ENCODE peak calls at places on chromosome 11, in five cellular contexts. W, D, K, A and S are unnamed samples.

GRCh38 chr11:14015711-14016110 is 53.2 kb downstream of the SPON1 start:
- DNase-seq in W (no peak), D (peak), K (no peak), A (no peak), S (no peak)

GRCh38 chr11:18705651-18706281 is 7.2 kb downstream of the TMEM86A start:
- DNase-seq in W (no peak), D (no peak), K (no peak), A (no peak), S (no peak)

GRCh38 chr11:126344291-126344970 is 11.1 kb upstream of the ST3GAL4 start:
- DNase-seq in W (no peak), D (no peak), K (no peak), A (no peak), S (no peak)

GRCh38 chr11:33899383-33900037 is 7.6 kb upstream of the LMO2 start:
- DNase-seq in W (no peak), D (peak), K (peak), A (no peak), S (no peak)

GRCh38 chr11:112697779-112698178 is 263.4 kb upstream of the NCAM1 start:
- DNase-seq in W (no peak), D (no peak), K (no peak), A (no peak), S (no peak)

GRCh38 chr11:18010271-18010670 is 2.6 kb downstream of the SERGEF start:
- DNase-seq in W (no peak), D (no peak), K (no peak), A (no peak), S (no peak)

GRCh38 chr11:10727259-10727851 is 23.7 kb upstream of the CTR9 start:
- DNase-seq in W (no peak), D (no peak), K (no peak), A (no peak), S (no peak)

GRCh38 chr11:122100222-122101080 is 15.6 kb downstream of the BLID start:
- DNase-seq in W (no peak), D (no peak), K (peak), A (no peak), S (no peak)

GRCh38 chr11:110883266-110883665 is 171.0 kb upstream of the ARHGAP20 start:
- DNase-seq in W (no peak), D (no peak), K (no peak), A (no peak), S (no peak)